ENCODE peak calls at places on chromosome 10, in seven cellular contexts. C is non-pigmented ciliary epithelial cell, X is caudate nucleus, I is HFFc6, W is fibroblast of pulmonary artery, A is NCI-H2081, P is prostate gland. V is an unnamed sample.
A peak's percentile ranks its signal among the peaks of the same experiment; 100 is the strongest.

GRCh38 chr10:22271786-22272185 is 44.4 kb upstream of the COMMD3 start:
- DNase-seq in C (no peak), X (no peak), I (no peak), W (no peak), A (no peak), P (no peak), V (no peak)

GRCh38 chr10:14382022-14382421 is 51.3 kb upstream of the FRMD4A start:
- DNase-seq in C (no peak), X (no peak), I (no peak), W (peak; percentile 21), A (no peak), P (no peak), V (no peak)

GRCh38 chr10:95171336-95171735 is 22.7 kb upstream of the ACSM6 start:
- DNase-seq in C (no peak), X (no peak), I (no peak), W (no peak), A (no peak), P (no peak), V (no peak)

GRCh38 chr10:118871244-118871865 is 116.6 kb upstream of the CACUL1 start:
- DNase-seq in C (no peak), X (no peak), I (no peak), W (no peak), A (no peak), P (no peak), V (no peak)

GRCh38 chr10:29386347-29386999 is 97.6 kb downstream of the LYZL1 start:
- DNase-seq in C (no peak), X (no peak), I (peak; percentile 9), W (peak; percentile 44), A (peak; percentile 19), P (no peak), V (no peak)

GRCh38 chr10:112624546-112625048 is 177.6 kb downstream of the VTI1A start:
- DNase-seq in C (no peak), X (no peak), I (no peak), W (peak; percentile 43), A (no peak), P (no peak), V (no peak)

GRCh38 chr10:8137726-8138125 is 83.2 kb downstream of the GATA3 start:
- DNase-seq in C (no peak), X (no peak), I (no peak), W (no peak), A (no peak), P (peak; percentile 48), V (no peak)

GRCh38 chr10:98790817-98791216 is 344.1 kb upstream of the HPS1 start:
- DNase-seq in C (no peak), X (no peak), I (peak; percentile 13), W (peak; percentile 4), A (no peak), P (no peak), V (no peak)

GRCh38 chr10:61480226-61480625 is 27.0 kb upstream of the TMEM26 start:
- DNase-seq in C (no peak), X (no peak), I (no peak), W (no peak), A (no peak), P (no peak), V (no peak)

GRCh38 chr10:106559442-106559841 is 605.1 kb downstream of the SORCS1 start:
- DNase-seq in C (peak; percentile 79), X (no peak), I (peak; percentile 54), W (peak; percentile 42), A (no peak), P (no peak), V (no peak)

GRCh38 chr10:116038259-116038658 is 234.7 kb downstream of the GFRA1 start:
- DNase-seq in C (no peak), X (no peak), I (peak; percentile 16), W (peak; percentile 36), A (no peak), P (peak; percentile 78), V (no peak)

GRCh38 chr10:6493521-6494451 is 86.3 kb downstream of the PRKCQ start:
- DNase-seq in C (peak; percentile 23), X (no peak), I (peak; percentile 5), W (peak; percentile 2), A (no peak), P (no peak), V (no peak)

GRCh38 chr10:52541082-52541481 is 227.0 kb downstream of the DKK1 start:
- DNase-seq in C (no peak), X (no peak), I (peak; percentile 55), W (peak; percentile 21), A (no peak), P (no peak), V (no peak)

GRCh38 chr10:75009426-75009825 is 102.0 kb upstream of the SAMD8 start:
- DNase-seq in C (no peak), X (no peak), I (no peak), W (no peak), A (no peak), P (no peak), V (no peak)

GRCh38 chr10:51074238-51075028 is at the start of gene PRKG1:
- DNase-seq in C (no peak), X (no peak), I (peak; percentile 82), W (peak; percentile 78), A (peak; percentile 18), P (peak; percentile 75), V (no peak)

GRCh38 chr10:110265573-110266193 is 39.0 kb downstream of the SMNDC1 start:
- DNase-seq in C (no peak), X (no peak), I (no peak), W (no peak), A (no peak), P (no peak), V (no peak)

GRCh38 chr10:49579621-49580020 is 30.5 kb upstream of the SLC18A3 start:
- DNase-seq in C (no peak), X (no peak), I (peak; percentile 47), W (peak; percentile 39), A (no peak), P (no peak), V (no peak)

GRCh38 chr10:125127986-125128385 is 32.4 kb downstream of the CTBP2 start:
- DNase-seq in C (no peak), X (no peak), I (no peak), W (no peak), A (no peak), P (no peak), V (no peak)

GRCh38 chr10:88165849-88166271 is 302.4 kb downstream of the PTEN start:
- DNase-seq in C (no peak), X (no peak), I (peak; percentile 50), W (peak; percentile 42), A (no peak), P (no peak), V (no peak)

GRCh38 chr10:123057968-123058367 is 49.2 kb downstream of the ACADSB start:
- DNase-seq in C (no peak), X (no peak), I (no peak), W (no peak), A (no peak), P (no peak), V (no peak)

GRCh38 chr10:29702288-29703164 is 67.8 kb upstream of the SVIL start:
- DNase-seq in C (no peak), X (no peak), I (no peak), W (peak; percentile 37), A (no peak), P (no peak), V (no peak)

GRCh38 chr10:117746541-117747195 is 204.1 kb downstream of the EMX2 start:
- DNase-seq in C (no peak), X (no peak), I (no peak), W (no peak), A (no peak), P (no peak), V (no peak)

GRCh38 chr10:33559105-33559504 is 224.6 kb upstream of the NRP1 start:
- DNase-seq in C (no peak), X (no peak), I (peak; percentile 33), W (peak; percentile 80), A (no peak), P (no peak), V (no peak)

GRCh38 chr10:87817873-87818504 is at the start of gene ATAD1:
- DNase-seq in C (no peak), X (peak; percentile 66), I (peak; percentile 75), W (peak; percentile 84), A (peak; percentile 89), P (peak; percentile 76), V (peak; percentile 70)

GRCh38 chr10:47358457-47358856 is 10.3 kb downstream of the RBP3 start:
- DNase-seq in C (no peak), X (no peak), I (no peak), W (no peak), A (no peak), P (no peak), V (no peak)

GRCh38 chr10:102523250-102524029 is 19.7 kb downstream of the SUFU start:
- DNase-seq in C (no peak), X (no peak), I (peak; percentile 51), W (peak; percentile 67), A (no peak), P (no peak), V (no peak)

GRCh38 chr10:11894381-11895107 is 71.4 kb downstream of the PROSER2 start:
- DNase-seq in C (no peak), X (no peak), I (no peak), W (no peak), A (no peak), P (no peak), V (no peak)

GRCh38 chr10:50522908-50523307 is 100.8 kb downstream of the SGMS1 start:
- DNase-seq in C (no peak), X (no peak), I (no peak), W (no peak), A (no peak), P (no peak), V (no peak)

GRCh38 chr10:112227331-112227961 is 43.9 kb upstream of the GPAM start:
- DNase-seq in C (peak; percentile 76), X (no peak), I (peak; percentile 42), W (no peak), A (no peak), P (no peak), V (no peak)

GRCh38 chr10:89242340-89242680 is 9.3 kb downstream of the LIPA start:
- DNase-seq in C (no peak), X (no peak), I (no peak), W (no peak), A (peak; percentile 11), P (no peak), V (no peak)

GRCh38 chr10:78852447-78852846 is 216.3 kb upstream of the ZMIZ1 start:
- DNase-seq in C (no peak), X (no peak), I (no peak), W (no peak), A (no peak), P (no peak), V (no peak)

GRCh38 chr10:80382989-80383388 is 25.4 kb upstream of the PRXL2A start:
- DNase-seq in C (no peak), X (no peak), I (peak; percentile 35), W (peak; percentile 68), A (peak; percentile 48), P (peak; percentile 21), V (no peak)

GRCh38 chr10:29023678-29024077 is 265.2 kb upstream of the LYZL1 start:
- DNase-seq in C (no peak), X (no peak), I (no peak), W (no peak), A (no peak), P (no peak), V (no peak)

GRCh38 chr10:132185601-132186487 is 904 bp upstream of the DPYSL4 start:
- DNase-seq in C (no peak), X (no peak), I (no peak), W (peak; percentile 40), A (peak; percentile 31), P (peak; percentile 44), V (peak; percentile 18)

GRCh38 chr10:89795840-89796239 is 94.5 kb downstream of the KIF20B start:
- DNase-seq in C (no peak), X (no peak), I (no peak), W (no peak), A (no peak), P (no peak), V (no peak)